ENCODE peak calls at places on chromosome 21, in five cellular contexts. G, B, N, L and O are unnamed samples.
A peak's percentile ranks its signal among the peaks of the same experiment; 100 is the strongest.

GRCh38 chr21:33007747-33008146 is 18.0 kb upstream of the OLIG2 start:
- DNase-seq in G (no peak), B (no peak), N (no peak), L (no peak), O (peak; percentile 89)

GRCh38 chr21:44732956-44733355 is 21.6 kb upstream of the TSPEAR start:
- DNase-seq in G (no peak), B (no peak), N (no peak), L (no peak), O (no peak)

GRCh38 chr21:37061926-37062591 is 10.8 kb downstream of the PIGP start:
- DNase-seq in G (no peak), B (no peak), N (no peak), L (no peak), O (no peak)

GRCh38 chr21:28018741-28019669 is 973.7 kb downstream of the LTN1 start:
- DNase-seq in G (peak; percentile 51), B (no peak), N (peak; percentile 60), L (peak; percentile 31), O (no peak)

GRCh38 chr21:45575304-45575992 is 33.2 kb upstream of the SLC19A1 start:
- DNase-seq in G (no peak), B (peak; percentile 14), N (peak; percentile 41), L (no peak), O (no peak)

GRCh38 chr21:45020629-45021427 is 53.6 kb upstream of the ADARB1 start:
- DNase-seq in G (no peak), B (peak; percentile 13), N (no peak), L (peak; percentile 59), O (no peak)

GRCh38 chr21:37367758-37368535 is 1.4 kb downstream of the DYRK1A start:
- DNase-seq in G (peak; percentile 4), B (peak; percentile 37), N (peak; percentile 78), L (peak; percentile 85), O (no peak)

GRCh38 chr21:37455504-37455911 is 88.9 kb downstream of the DYRK1A start:
- DNase-seq in G (no peak), B (no peak), N (no peak), L (no peak), O (no peak)

GRCh38 chr21:45800339-45801080 is 157.0 kb downstream of the PCBP3 start:
- DNase-seq in G (no peak), B (no peak), N (no peak), L (peak; percentile 57), O (no peak)

GRCh38 chr21:25966308-25966707 is 204.3 kb downstream of the APP start:
- DNase-seq in G (no peak), B (no peak), N (no peak), L (no peak), O (no peak)

GRCh38 chr21:37562920-37563640 is 196.5 kb downstream of the DYRK1A start:
- DNase-seq in G (no peak), B (peak; percentile 41), N (peak; percentile 72), L (no peak), O (no peak)

GRCh38 chr21:29737188-29737587 is 202.6 kb downstream of the GRIK1 start:
- DNase-seq in G (no peak), B (no peak), N (no peak), L (no peak), O (no peak)
- TF ChIP-seq CTCF in G (no peak), B (no peak), N (no peak), L (no peak), O (no peak)

DNA sequence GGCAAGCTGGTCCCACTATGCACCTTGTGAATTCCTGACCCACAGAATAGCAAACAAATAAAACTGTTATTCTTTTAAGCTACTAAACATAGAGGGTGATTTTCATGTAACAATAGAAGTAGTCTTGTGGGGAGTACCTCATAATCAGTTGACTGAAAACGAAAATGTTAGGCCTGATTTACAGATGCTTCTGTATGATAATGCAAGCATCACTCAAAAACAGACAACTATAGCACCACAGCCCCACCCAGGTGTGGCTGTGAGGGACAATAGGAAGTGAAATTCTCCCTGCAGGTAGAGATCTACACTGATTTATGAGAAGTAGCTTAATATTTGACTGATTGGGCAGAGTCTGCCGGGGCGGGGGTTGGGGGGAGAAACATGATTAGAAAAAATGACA is 26.5 kb upstream of the KRTAP19-8 start:
- DNase-seq in G (no peak), B (no peak), N (no peak), L (no peak), O (no peak)
- TF ChIP-seq CTCF in G (no peak), B (no peak), N (no peak), L (no peak), O (no peak)

DNA sequence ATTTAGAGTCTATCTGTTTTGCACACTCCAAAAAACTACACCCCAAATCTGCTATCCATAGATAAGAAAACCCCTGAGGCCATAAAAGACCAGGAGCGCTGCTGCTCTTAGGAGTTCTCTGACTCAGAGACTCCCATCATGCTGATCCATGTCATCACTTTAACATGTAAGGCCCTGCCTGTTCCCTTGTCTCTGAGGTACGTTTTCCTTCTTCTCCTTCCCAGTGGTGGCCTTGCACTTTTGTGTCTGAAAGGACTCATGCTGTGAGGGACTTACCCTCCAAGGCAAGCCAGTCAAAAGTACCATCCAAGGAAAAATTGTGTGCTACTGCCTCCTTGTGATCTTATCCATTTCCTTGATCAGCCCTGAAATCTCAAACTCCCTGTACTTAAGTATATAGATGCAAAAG is 427.4 kb upstream of the NCAM2 start:
- DNase-seq in G (no peak), B (no peak), N (no peak), L (no peak), O (no peak)
- TF ChIP-seq CTCF in G (no peak), B (no peak), N (no peak), L (no peak), O (no peak)

DNA sequence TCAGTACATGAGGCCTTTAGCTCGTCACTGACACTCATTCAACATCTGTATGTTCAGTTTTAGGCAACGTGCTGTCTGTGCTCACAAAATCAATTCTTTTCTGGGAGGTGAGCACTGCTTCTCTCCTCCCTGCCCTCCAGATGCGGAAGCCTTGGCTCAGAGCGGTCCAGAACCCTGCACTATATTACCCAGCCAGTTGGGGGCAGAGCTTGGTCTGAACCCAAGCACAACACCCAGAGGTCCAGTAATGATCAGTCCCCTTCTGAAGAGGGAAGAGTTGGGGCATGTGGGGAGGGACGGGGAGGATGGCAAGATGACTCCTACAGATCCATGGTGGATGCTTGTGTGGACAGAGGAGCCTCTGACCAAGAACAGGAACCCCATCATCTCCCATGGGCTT is 5.6 kb upstream of the DSCAM start:
- DNase-seq in G (no peak), B (no peak), N (no peak), L (no peak), O (no peak)
- TF ChIP-seq CTCF in G (no peak), B (no peak), N (no peak), L (no peak), O (no peak)

GRCh38 chr21:24200052-24200451 is 1407.2 kb downstream of the MRPL39 start:
- DNase-seq in G (no peak), B (no peak), N (no peak), L (no peak), O (no peak)
- TF ChIP-seq CTCF in G (no peak), B (no peak), N (no peak), L (no peak), O (no peak)